ENCODE peak calls at places on chromosomes 5 and 9, in seven cellular contexts. S, B, A, D, K, G and P are unnamed samples.
A peak's percentile ranks its signal among the peaks of the same experiment; 100 is the strongest.

GRCh38 chr5:110031402-110032140 is 341.8 kb downstream of the MAN2A1 start:
- DNase-seq in A (no peak), G (no peak), S (no peak), B (no peak), K (no peak), D (peak; percentile 45), P (no peak)

GRCh38 chr9:91896513-91897121 is 53.4 kb downstream of the ROR2 start:
- DNase-seq in D (no peak), S (peak; percentile 42), A (peak; percentile 40), K (peak; percentile 91), B (peak; percentile 65), G (no peak), P (no peak)

GRCh38 chr9:114486205-114486963 is 18.9 kb downstream of the WHRN start:
- DNase-seq in A (no peak), K (no peak), D (no peak), B (no peak), S (peak; percentile 42), G (peak; percentile 13), P (no peak)

GRCh38 chr5:164345853-164346252 is 840.4 kb downstream of the MAT2B start:
- DNase-seq in A (no peak), K (no peak), S (no peak), B (no peak), G (no peak), D (no peak), P (no peak)

GRCh38 chr5:157821822-157822622 is 36.9 kb downstream of the CLINT1 start:
- DNase-seq in A (no peak), G (no peak), S (peak; percentile 54), B (no peak), K (no peak), D (no peak), P (no peak)

GRCh38 chr9:137276757-137277328 is 683 bp upstream of the TOR4A start:
- DNase-seq in D (peak; percentile 41), S (peak; percentile 81), K (peak; percentile 86), A (peak; percentile 79), G (peak; percentile 86), B (peak; percentile 74), P (peak; percentile 72)

GRCh38 chr5:61907995-61908394 is 398.0 kb upstream of the KIF2A start:
- DNase-seq in B (no peak), A (no peak), K (no peak), D (no peak), S (no peak), G (no peak), P (no peak)

GRCh38 chr9:130499804-130500263 is 55.1 kb downstream of the ASS1 start:
- DNase-seq in S (no peak), G (no peak), D (peak; percentile 80), A (peak; percentile 80), K (no peak), B (no peak), P (peak; percentile 98)

GRCh38 chr5:53201746-53202145 is 92.2 kb upstream of the MOCS2 start:
- DNase-seq in G (no peak), S (no peak), A (no peak), D (no peak), K (no peak), B (no peak), P (no peak)

GRCh38 chr5:157535042-157535865 is 40.3 kb downstream of the ADAM19 start:
- DNase-seq in K (peak; percentile 85), D (peak; percentile 44), A (no peak), S (peak; percentile 68), B (no peak), G (peak; percentile 72), P (no peak)

GRCh38 chr5:83085106-83085505 is 7.8 kb downstream of the XRCC4 start:
- DNase-seq in D (peak; percentile 38), A (no peak), S (no peak), K (no peak), B (no peak), G (no peak), P (peak; percentile 13)

GRCh38 chr5:83084336-83084735 is 7.0 kb downstream of the XRCC4 start:
- DNase-seq in S (no peak), G (no peak), K (no peak), A (no peak), D (no peak), B (no peak), P (no peak)

GRCh38 chr5:83093692-83094091 is 16.3 kb downstream of the XRCC4 start:
- DNase-seq in D (no peak), B (no peak), A (no peak), S (no peak), K (no peak), G (no peak), P (no peak)

GRCh38 chr5:83095163-83095972 is 18.0 kb downstream of the XRCC4 start:
- DNase-seq in B (no peak), S (no peak), D (no peak), K (no peak), A (no peak), G (no peak), P (no peak)

DNA sequence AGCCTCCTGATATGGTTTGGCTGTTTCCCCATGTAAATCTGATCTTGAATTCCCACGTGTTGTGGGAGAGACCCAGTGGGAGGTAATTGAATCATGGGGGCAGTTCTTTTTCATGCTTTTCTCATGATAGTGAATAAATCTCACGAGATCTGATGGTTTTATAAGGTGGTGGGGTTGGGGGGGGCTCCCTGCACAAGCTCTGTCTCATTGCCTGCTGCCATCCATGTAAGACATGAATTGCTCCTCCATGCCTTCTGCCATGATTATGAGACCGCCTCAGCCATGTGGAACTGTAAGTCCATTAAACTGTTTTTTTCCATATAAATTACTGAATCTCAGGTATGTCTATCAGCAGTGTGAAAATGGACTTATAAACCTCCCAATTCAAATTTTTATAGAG is 12.8 kb downstream of the XRCC4 start:
- DNase-seq in G (no peak), A (no peak), B (no peak), D (no peak), K (no peak), S (no peak), P (no peak)
- H3K9me3 ChIP-seq in G (peaks cover 15% of the 10 kb centered on the region), A (peaks cover 11% of the 10 kb centered on the region), B (no peaks in the 10 kb centered on the region), D (no peaks in the 10 kb centered on the region), K (no peaks in the 10 kb centered on the region), S (peaks cover 18% of the 10 kb centered on the region), P (no peaks in the 10 kb centered on the region)

GRCh38 chr5:55600536-55601208 is 65.9 kb upstream of the PLPP1 start:
- DNase-seq in G (no peak), A (no peak), D (peak; percentile 10), S (peak; percentile 76), K (peak; percentile 70), B (no peak), P (no peak)

GRCh38 chr5:55601209-55601618 is 66.5 kb upstream of the PLPP1 start:
- DNase-seq in A (peak; percentile 85), B (peak; percentile 59), K (peak; percentile 79), G (peak; percentile 95), S (peak; percentile 93), D (peak; percentile 85), P (peak; percentile 86)

GRCh38 chr5:55604611-55605067 is 69.9 kb upstream of the PLPP1 start:
- DNase-seq in S (peak; percentile 76), B (no peak), K (peak; percentile 66), A (no peak), G (no peak), D (peak; percentile 60), P (no peak)

GRCh38 chr5:55600086-55600485 is 65.3 kb upstream of the PLPP1 start:
- DNase-seq in B (no peak), S (no peak), A (no peak), K (no peak), D (no peak), G (no peak), P (no peak)

GRCh38 chr5:55603947-55604346 is 69.2 kb upstream of the PLPP1 start:
- DNase-seq in B (no peak), D (no peak), K (peak; percentile 84), G (no peak), A (no peak), S (no peak), P (no peak)
- H3K27ac ChIP-seq in B (no peak overlapping the region), D (peak overlapping the region; percentile 83), K (no peak overlapping the region), G (peak overlapping the region; percentile 75), A (peak overlapping the region; percentile 92), S (peak overlapping the region; percentile 3), P (no peak overlapping the region)

GRCh38 chr5:154765396-154765925 is 10.3 kb downstream of the LARP1 start:
- DNase-seq in B (no peak), K (no peak), D (no peak), A (no peak), G (no peak), S (no peak), P (peak; percentile 56)

GRCh38 chr5:154764967-154765366 is 9.8 kb downstream of the LARP1 start:
- DNase-seq in A (no peak), D (no peak), B (no peak), G (no peak), K (no peak), S (no peak), P (no peak)

GRCh38 chr5:154761062-154761740 is 6.0 kb downstream of the LARP1 start:
- DNase-seq in S (no peak), D (no peak), A (no peak), G (no peak), B (no peak), K (no peak), P (peak; percentile 17)

GRCh38 chr5:154762700-154763099 is 7.5 kb downstream of the LARP1 start:
- DNase-seq in G (no peak), K (no peak), B (no peak), D (no peak), A (no peak), S (no peak), P (no peak)

GRCh38 chr5:154762261-154762660 is 7.1 kb downstream of the LARP1 start:
- DNase-seq in S (no peak), A (no peak), G (no peak), D (no peak), K (no peak), B (no peak), P (no peak)
- H3K9me3 ChIP-seq in S (no peaks in the 10 kb centered on the region), A (no peaks in the 10 kb centered on the region), G (no peaks in the 10 kb centered on the region), D (no peaks in the 10 kb centered on the region), K (no peaks in the 10 kb centered on the region), B (no peaks in the 10 kb centered on the region), P (no peaks in the 10 kb centered on the region)

DNA sequence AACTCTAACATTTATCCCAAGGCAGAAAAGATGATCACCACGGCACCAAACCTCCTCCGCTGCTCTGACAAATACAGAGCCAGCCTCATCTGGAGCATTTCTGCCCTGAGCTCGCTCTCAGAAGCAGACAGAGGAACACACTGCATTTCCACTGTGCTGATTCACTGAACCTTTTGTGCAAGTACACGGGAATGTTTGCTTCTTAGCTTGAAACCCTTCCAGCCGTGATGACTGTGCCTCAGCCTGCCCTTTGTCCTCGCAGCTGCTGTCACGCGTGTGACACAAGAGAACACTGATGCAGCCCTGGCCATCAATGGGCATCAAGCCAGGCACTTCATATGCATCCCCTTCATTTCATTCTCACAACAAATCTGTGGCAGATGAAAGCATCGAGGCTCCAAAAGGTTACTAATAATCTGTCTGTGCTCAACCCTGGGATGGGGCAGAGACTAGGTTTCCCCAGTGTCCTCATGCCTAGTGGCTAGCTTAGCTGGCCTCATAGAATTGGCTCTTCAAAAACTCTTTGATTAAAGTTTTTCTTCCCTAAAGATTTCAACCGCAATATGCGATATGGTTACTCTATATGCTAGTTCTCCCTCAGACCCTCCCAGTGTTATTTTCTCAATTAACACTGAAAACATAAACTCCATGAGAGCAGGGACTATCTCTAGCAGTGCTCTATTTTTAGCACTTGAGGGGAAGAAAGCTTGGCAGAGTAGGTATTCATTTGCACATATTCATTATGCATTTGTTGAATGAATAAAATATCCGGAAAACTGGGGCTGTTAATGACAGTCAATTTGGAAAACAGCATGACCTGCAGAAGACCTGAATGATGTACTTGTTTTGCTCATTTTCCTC is 7.3 kb downstream of the CDC14B start:
- DNase-seq in B (no peak), A (peak; percentile 52), G (peak; percentile 82), S (peak; percentile 92), K (peak; percentile 80), D (peak; percentile 78), P (peak; percentile 81)
- H3K27ac ChIP-seq in B (peak overlapping the region; percentile 23), A (peak overlapping the region; percentile 57), G (peak overlapping the region; percentile 65), S (peak overlapping the region; percentile 8), K (peak overlapping the region; percentile 13), D (peak overlapping the region; percentile 55), P (no peak overlapping the region)